ENCODE peak calls at places on chromosomes 5 and 9, in ten cellular contexts. I is suprapubic skin, U is body of pancreas, E is Peyer's patch, G is esophagus squamous epithelium, T is IMR-90, C is H1, K is HCT116, L is tibial nerve, P is stomach. Y is an unnamed sample.

GRCh38 chr5:25009063-25009462 is 364.3 kb upstream of the CDH10 start:
- DNase-seq in I (no peak), U (no peak), E (no peak), G (no peak), T (no peak), C (no peak), K (no peak), L (no peak), P (no peak), Y (no peak)

GRCh38 chr9:3292311-3292710 is 233.5 kb downstream of the RFX3 start:
- DNase-seq in I (no peak), U (no peak), E (no peak), G (no peak), T (peak), C (no peak), K (no peak), L (no peak), P (no peak), Y (no peak)

GRCh38 chr5:137611011-137611580 is 112.0 kb upstream of the SPOCK1 start:
- DNase-seq in I (no peak), U (no peak), E (no peak), G (no peak), T (no peak), C (no peak), K (no peak), L (no peak), P (no peak), Y (no peak)

GRCh38 chr5:65762234-65762633 is 40.2 kb downstream of the NLN start:
- DNase-seq in I (no peak), U (no peak), E (no peak), G (no peak), T (no peak), C (no peak), K (no peak), L (no peak), P (no peak), Y (no peak)

GRCh38 chr9:36865731-36866635 is 168.1 kb downstream of the PAX5 start:
- DNase-seq in I (no peak), U (no peak), E (no peak), G (no peak), T (no peak), C (no peak), K (no peak), L (no peak), P (no peak), Y (no peak)

GRCh38 chr9:99818439-99818992 is 3.2 kb upstream of the NR4A3 start:
- DNase-seq in I (no peak), U (no peak), E (no peak), G (no peak), T (no peak), C (no peak), K (no peak), L (no peak), P (no peak), Y (peak)

GRCh38 chr5:116320486-116320885 is 235.7 kb downstream of the COMMD10 start:
- DNase-seq in I (no peak), U (no peak), E (no peak), G (no peak), T (peak), C (no peak), K (no peak), L (no peak), P (no peak), Y (no peak)

GRCh38 chr9:91159664-91160121 is 202.0 kb downstream of the AUH start:
- DNase-seq in I (no peak), U (peak), E (no peak), G (no peak), T (no peak), C (peak), K (no peak), L (no peak), P (peak), Y (no peak)

GRCh38 chr9:137278061-137278912 is 761 bp downstream of the TOR4A start:
- DNase-seq in I (peak), U (peak), E (peak), G (no peak), T (no peak), C (peak), K (no peak), L (no peak), P (no peak), Y (no peak)

GRCh38 chr9:115289757-115290208 is 171.8 kb upstream of the TNC start:
- DNase-seq in I (no peak), U (no peak), E (no peak), G (no peak), T (peak), C (no peak), K (no peak), L (no peak), P (no peak), Y (no peak)

GRCh38 chr5:10880934-10881333 is 119.9 kb upstream of the DAP start:
- DNase-seq in I (no peak), U (no peak), E (no peak), G (no peak), T (no peak), C (no peak), K (no peak), L (no peak), P (no peak), Y (no peak)

GRCh38 chr9:18994263-18994916 is 38.6 kb downstream of the SAXO1 start:
- DNase-seq in I (no peak), U (no peak), E (no peak), G (no peak), T (no peak), C (no peak), K (no peak), L (no peak), P (no peak), Y (peak)

GRCh38 chr9:126301985-126302603 is 24.5 kb upstream of the MVB12B start:
- DNase-seq in I (no peak), U (peak), E (peak), G (no peak), T (peak), C (peak), K (peak), L (peak), P (peak), Y (no peak)

GRCh38 chr5:88518131-88519016 is 249.7 kb upstream of the TMEM161B start:
- DNase-seq in I (no peak), U (no peak), E (no peak), G (no peak), T (peak), C (no peak), K (no peak), L (no peak), P (no peak), Y (no peak)

GRCh38 chr9:87640385-87640795 is 85.5 kb upstream of the CTSL start:
- DNase-seq in I (no peak), U (peak), E (no peak), G (no peak), T (peak), C (no peak), K (no peak), L (no peak), P (peak), Y (no peak)

GRCh38 chr5:59464969-59465368 is 428.6 kb downstream of the PDE4D start:
- DNase-seq in I (no peak), U (no peak), E (no peak), G (no peak), T (no peak), C (no peak), K (no peak), L (no peak), P (no peak), Y (no peak)

GRCh38 chr9:16615451-16615850 is 255.0 kb downstream of the BNC2 start:
- DNase-seq in I (no peak), U (no peak), E (no peak), G (no peak), T (no peak), C (no peak), K (no peak), L (no peak), P (no peak), Y (no peak)

GRCh38 chr9:134591082-134591571 is 50.5 kb upstream of the COL5A1 start:
- DNase-seq in I (peak), U (no peak), E (no peak), G (no peak), T (no peak), C (no peak), K (no peak), L (no peak), P (no peak), Y (peak)

GRCh38 chr5:179833709-179834070 is 13.0 kb downstream of the SQSTM1 start:
- DNase-seq in I (no peak), U (no peak), E (no peak), G (no peak), T (no peak), C (no peak), K (no peak), L (no peak), P (no peak), Y (no peak)

GRCh38 chr5:179834120-179834519 is 13.4 kb downstream of the SQSTM1 start:
- DNase-seq in I (no peak), U (no peak), E (no peak), G (no peak), T (no peak), C (no peak), K (no peak), L (no peak), P (no peak), Y (no peak)

GRCh38 chr5:179829732-179830435 is 9.2 kb downstream of the SQSTM1 start:
- DNase-seq in I (no peak), U (no peak), E (no peak), G (no peak), T (no peak), C (no peak), K (no peak), L (no peak), P (no peak), Y (no peak)

GRCh38 chr5:179833056-179833708 is 12.5 kb downstream of the SQSTM1 start:
- DNase-seq in I (no peak), U (no peak), E (no peak), G (no peak), T (no peak), C (no peak), K (no peak), L (no peak), P (no peak), Y (no peak)

DNA sequence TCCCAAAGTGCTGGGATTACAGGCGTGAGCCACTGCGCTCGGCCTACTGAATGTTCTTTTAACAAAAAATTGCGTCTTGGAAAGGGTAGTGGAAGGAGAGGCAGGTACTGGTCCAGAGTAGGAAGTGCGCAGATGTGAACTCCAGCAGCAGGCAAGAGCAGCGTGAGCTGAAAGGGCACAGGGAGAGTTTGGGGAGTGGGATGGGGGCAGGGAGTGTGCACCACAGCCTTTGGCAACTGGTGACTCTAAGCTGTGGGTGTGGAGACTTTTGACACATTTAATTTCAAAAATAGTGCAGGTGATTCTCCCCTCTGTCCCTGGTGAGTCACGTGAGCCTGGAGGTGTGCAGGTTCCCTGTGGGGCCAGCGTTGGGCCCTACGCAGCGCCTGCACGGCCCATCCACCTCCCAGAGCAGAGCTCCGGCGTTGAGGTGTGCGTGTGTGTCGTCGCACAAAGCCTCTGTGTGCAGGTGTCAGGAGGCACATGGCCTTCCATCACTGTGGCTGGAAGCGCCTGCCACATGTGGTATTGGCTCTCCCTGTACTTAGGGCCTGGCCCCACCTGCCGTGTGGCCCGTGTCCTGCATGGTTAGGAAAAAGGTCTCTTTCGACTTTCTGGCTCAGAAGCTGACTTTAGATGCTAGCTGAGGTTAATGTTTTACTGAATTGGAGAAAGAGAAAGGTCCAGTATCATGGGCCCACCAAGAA is 11.5 kb downstream of the SQSTM1 start:
- DNase-seq in I (no peak), U (no peak), E (no peak), G (no peak), T (no peak), C (no peak), K (no peak), L (no peak), P (no peak), Y (no peak)
- TF ChIP-seq POLR2A in I (no peak), U (no peak), E (no peak), G (no peak), T (no peak), C (no peak), K (no peak), L (no peak), P (no peak), Y (no peak)

GRCh38 chr9:106074006-106074405 is 379.7 kb downstream of the TMEM38B start:
- DNase-seq in I (no peak), U (no peak), E (no peak), G (no peak), T (no peak), C (no peak), K (no peak), L (no peak), P (no peak), Y (no peak)

GRCh38 chr9:106077731-106078130 is 383.4 kb downstream of the TMEM38B start:
- DNase-seq in I (no peak), U (no peak), E (no peak), G (no peak), T (no peak), C (no peak), K (no peak), L (no peak), P (no peak), Y (no peak)

GRCh38 chr9:106072421-106072820 is 378.1 kb downstream of the TMEM38B start:
- DNase-seq in I (no peak), U (no peak), E (no peak), G (no peak), T (no peak), C (no peak), K (no peak), L (no peak), P (no peak), Y (no peak)

GRCh38 chr9:106075991-106076390 is 381.6 kb downstream of the TMEM38B start:
- DNase-seq in I (no peak), U (no peak), E (no peak), G (no peak), T (peak), C (no peak), K (no peak), L (peak), P (no peak), Y (no peak)

GRCh38 chr9:106075568-106075967 is 381.2 kb downstream of the TMEM38B start:
- DNase-seq in I (no peak), U (no peak), E (no peak), G (no peak), T (no peak), C (no peak), K (no peak), L (no peak), P (no peak), Y (no peak)
- H3K27ac ChIP-seq in I (no peak), U (no peak), E (no peak), G (no peak), T (no peak), C (no peak), K (no peak), L (peak), P (no peak), Y (no peak)

DNA sequence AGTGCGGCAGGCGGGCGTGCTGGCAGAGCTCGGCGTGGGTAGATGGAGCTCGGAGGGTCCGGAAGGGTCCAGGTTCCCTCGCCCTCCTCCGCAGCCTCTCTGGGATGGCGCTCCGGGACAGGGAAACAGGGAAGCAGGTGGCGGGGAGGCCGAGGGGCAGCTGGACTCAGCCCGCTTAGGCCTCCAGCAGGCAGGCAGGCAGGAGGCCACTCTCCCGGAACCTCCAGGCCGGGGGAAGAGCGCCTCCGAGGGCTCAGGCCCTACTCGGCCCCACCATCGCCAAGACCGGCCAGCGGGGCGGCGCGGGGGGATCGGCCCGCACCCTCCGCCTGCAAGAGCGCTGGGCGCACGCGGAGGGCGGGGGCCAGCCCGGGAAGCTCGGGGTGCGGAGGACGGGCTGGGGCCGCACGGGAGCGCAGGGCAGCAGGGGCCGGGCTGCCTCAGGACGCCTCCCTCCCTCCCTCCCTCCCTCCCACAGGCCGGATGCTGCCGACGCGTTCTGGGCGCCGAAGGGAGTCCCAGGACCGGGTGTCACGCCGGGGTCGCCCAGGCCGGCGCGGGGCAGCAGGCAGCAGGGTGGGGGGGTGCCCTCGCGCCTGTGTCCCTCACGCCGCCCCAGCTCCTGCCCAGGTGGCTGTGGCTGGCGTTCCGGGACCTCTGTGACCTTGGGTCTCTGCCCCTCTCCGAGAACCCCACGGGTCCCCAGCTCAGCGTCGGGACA is 977 bp downstream of the MGAT4B start:
- DNase-seq in I (peak), U (peak), E (no peak), G (no peak), T (no peak), C (no peak), K (no peak), L (no peak), P (no peak), Y (no peak)
- TF ChIP-seq POLR2A in I (no peak), U (peak), E (peak), G (no peak), T (no peak), C (no peak), K (no peak), L (no peak), P (no peak), Y (peak)

DNA sequence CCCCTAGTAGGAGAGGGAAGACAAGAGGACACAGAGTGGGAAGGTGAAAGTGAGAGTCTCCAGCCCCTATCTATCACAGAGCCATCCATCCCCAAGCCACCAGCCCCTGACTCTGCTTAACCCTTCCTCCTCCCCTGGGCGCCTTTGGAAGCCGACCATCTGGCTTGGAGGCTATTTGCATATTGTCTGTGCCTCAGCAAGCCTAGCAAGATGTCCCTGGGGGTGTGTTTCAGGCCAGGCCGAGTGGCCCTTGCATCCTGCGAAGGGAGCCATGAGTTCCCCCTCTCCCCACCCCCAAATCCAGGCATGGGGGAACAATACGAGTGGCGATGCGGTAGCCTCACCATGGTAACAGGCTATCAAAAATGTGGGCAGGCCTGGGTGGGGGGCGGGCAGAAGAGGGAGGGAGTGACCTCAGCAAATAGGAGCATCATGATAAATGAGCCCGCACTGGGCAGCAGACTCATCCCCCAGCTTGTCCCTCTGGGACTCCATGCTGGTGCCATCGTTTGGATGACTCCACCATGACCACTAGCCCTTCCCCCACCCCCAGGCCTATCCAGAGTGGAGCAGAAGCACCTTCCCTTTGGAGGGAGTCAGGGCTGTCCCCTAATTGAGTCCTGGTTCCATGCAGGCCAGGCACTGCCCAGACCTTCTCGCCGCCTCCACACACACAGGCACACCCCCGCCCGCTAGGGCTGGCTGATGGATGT is 14.5 kb downstream of the URM1 start:
- DNase-seq in I (no peak), U (no peak), E (no peak), G (no peak), T (no peak), C (no peak), K (no peak), L (no peak), P (no peak), Y (no peak)
- H3K27ac ChIP-seq in I (no peak), U (no peak), E (no peak), G (no peak), T (no peak), C (no peak), K (no peak), L (no peak), P (no peak), Y (no peak)

GRCh38 chr5:42806701-42807262 is 4.9 kb downstream of the SELENOP start:
- DNase-seq in I (no peak), U (no peak), E (no peak), G (no peak), T (no peak), C (no peak), K (no peak), L (no peak), P (no peak), Y (no peak)

GRCh38 chr5:42801516-42802166 is 10.1 kb downstream of the SELENOP start:
- DNase-seq in I (no peak), U (no peak), E (no peak), G (no peak), T (no peak), C (no peak), K (no peak), L (no peak), P (no peak), Y (no peak)

GRCh38 chr5:42806004-42806700 is 5.5 kb downstream of the SELENOP start:
- DNase-seq in I (no peak), U (no peak), E (no peak), G (no peak), T (no peak), C (no peak), K (no peak), L (no peak), P (no peak), Y (no peak)

GRCh38 chr5:42807722-42808447 is 3.8 kb downstream of the SELENOP start:
- DNase-seq in I (no peak), U (peak), E (no peak), G (no peak), T (peak), C (no peak), K (no peak), L (no peak), P (no peak), Y (no peak)

GRCh38 chr5:42804717-42805339 is 6.9 kb downstream of the SELENOP start:
- DNase-seq in I (no peak), U (no peak), E (no peak), G (no peak), T (no peak), C (no peak), K (no peak), L (no peak), P (no peak), Y (no peak)
- TF ChIP-seq POLR2A in I (no peak), U (no peak), E (peak), G (no peak), T (no peak), C (no peak), K (no peak), L (no peak), P (no peak), Y (no peak)

Y was measured in esophagus muscularis mucosa.